ENCODE peak calls at places on chromosomes 13 and 19, in ten cellular contexts. P, D, B, A, K, L, X, C, I and T are unnamed samples. For H3K4me1, the result is how much of the 10 kb centered on the place peaks cover.

GRCh38 chr13:58048670-58049069 is 417.1 kb downstream of the PCDH17 start:
- DNase-seq in B (no peak), X (no peak), C (no peak), K (no peak), L (no peak), A (no peak), I (no peak), D (no peak), P (no peak), T (no peak)

GRCh38 chr13:110907951-110908898 is 6.6 kb downstream of the ANKRD10 start:
- DNase-seq in L (no peak), X (peak), K (no peak), D (no peak), A (no peak), I (no peak), B (no peak), P (no peak), C (no peak), T (no peak)

GRCh38 chr13:106566682-106567420 is 1.1 kb downstream of the ARGLU1 start:
- DNase-seq in P (peak), C (peak), A (peak), L (no peak), B (peak), D (peak), I (peak), K (no peak), X (peak), T (peak)

GRCh38 chr19:11418518-11419506 is at the start of gene RGL3:
- DNase-seq in L (no peak), K (no peak), X (peak), P (peak), C (peak), I (peak), A (no peak), D (peak), B (no peak), T (no peak)

GRCh38 chr19:2717638-2718541 is 3.3 kb downstream of the DIRAS1 start:
- DNase-seq in L (no peak), K (no peak), B (no peak), C (no peak), P (no peak), X (no peak), I (no peak), A (no peak), D (no peak), T (no peak)

GRCh38 chr19:12695997-12696365 is 450 bp downstream of the FBXW9 start:
- DNase-seq in D (no peak), L (no peak), I (no peak), A (no peak), X (no peak), P (no peak), K (no peak), C (no peak), B (no peak), T (no peak)

GRCh38 chr19:54209748-54210494 is 9.3 kb downstream of the RPS9 start:
- DNase-seq in I (peak), X (peak), L (peak), P (no peak), B (no peak), A (peak), K (peak), D (peak), C (peak), T (peak)

GRCh38 chr19:5703819-5704818 is 14.0 kb downstream of the RPL36 start:
- DNase-seq in L (no peak), K (no peak), C (no peak), X (no peak), A (no peak), D (no peak), P (no peak), B (no peak), I (no peak), T (no peak)

GRCh38 chr19:34555447-34555846 is 73.9 kb downstream of the WTIP start:
- DNase-seq in D (no peak), P (peak), A (no peak), I (no peak), K (no peak), B (no peak), X (no peak), L (no peak), C (no peak), T (no peak)

GRCh38 chr19:13833330-13834265 is 38.4 kb downstream of the ZSWIM4 start:
- DNase-seq in L (peak), C (peak), K (peak), A (peak), P (peak), I (peak), X (peak), D (peak), B (peak), T (peak)

GRCh38 chr19:28508666-28509065 is 704.3 kb downstream of the UQCRFS1 start:
- DNase-seq in C (no peak), P (no peak), X (no peak), A (no peak), I (no peak), K (no peak), D (no peak), L (no peak), B (no peak), T (no peak)
- H3K4me3 ChIP-seq in C (no peak), P (no peak), X (no peak), A (no peak), I (no peak), K (no peak), D (no peak), L (no peak), B (no peak), T (no peak)

GRCh38 chr13:34555988-34556387 is 386.1 kb upstream of the NBEA start:
- DNase-seq in A (no peak), C (no peak), D (no peak), I (no peak), B (no peak), K (no peak), L (no peak), P (peak), X (no peak), T (no peak)
- H3K4me1 ChIP-seq in A (under half), C (under half), D (under half), I (under half), B (under half), K (under half), L (under half), P (under half), X (under half), T (under half)

GRCh38 chr13:81990652-81991051 is 1649.7 kb upstream of the SPRY2 start:
- DNase-seq in P (peak), I (no peak), C (no peak), B (no peak), A (no peak), D (no peak), L (no peak), X (no peak), K (no peak), T (no peak)

GRCh38 chr13:81986308-81986707 is 1645.4 kb upstream of the SPRY2 start:
- DNase-seq in X (no peak), I (no peak), B (no peak), C (no peak), A (no peak), L (no peak), K (no peak), D (no peak), P (no peak), T (no peak)

GRCh38 chr13:81988542-81988941 is 1647.6 kb upstream of the SPRY2 start:
- DNase-seq in D (no peak), A (no peak), X (no peak), C (no peak), B (no peak), K (no peak), I (no peak), P (no peak), L (no peak), T (no peak)

GRCh38 chr13:81987159-81987558 is 1646.2 kb upstream of the SPRY2 start:
- DNase-seq in X (no peak), D (no peak), B (no peak), L (no peak), K (no peak), P (peak), A (no peak), C (no peak), I (no peak), T (no peak)

GRCh38 chr13:81987677-81988357 is 1646.9 kb upstream of the SPRY2 start:
- DNase-seq in A (no peak), K (no peak), P (no peak), C (no peak), B (no peak), X (no peak), D (no peak), I (no peak), L (no peak), T (no peak)
- TF ChIP-seq CTCF in A (no peak), K (no peak), P (no peak), C (no peak), B (no peak), X (no peak), D (no peak), I (no peak), L (no peak), T (no peak)

GRCh38 chr19:56504581-56504980 is 3.1 kb upstream of the ZNF471 start:
- DNase-seq in C (no peak), D (no peak), I (no peak), B (no peak), X (no peak), L (no peak), A (no peak), P (no peak), K (no peak), T (no peak)

GRCh38 chr19:56508282-56508778 is 675 bp downstream of the ZNF471 start:
- DNase-seq in I (no peak), X (no peak), K (no peak), P (no peak), C (no peak), A (no peak), B (no peak), D (no peak), L (no peak), T (no peak)

DNA sequence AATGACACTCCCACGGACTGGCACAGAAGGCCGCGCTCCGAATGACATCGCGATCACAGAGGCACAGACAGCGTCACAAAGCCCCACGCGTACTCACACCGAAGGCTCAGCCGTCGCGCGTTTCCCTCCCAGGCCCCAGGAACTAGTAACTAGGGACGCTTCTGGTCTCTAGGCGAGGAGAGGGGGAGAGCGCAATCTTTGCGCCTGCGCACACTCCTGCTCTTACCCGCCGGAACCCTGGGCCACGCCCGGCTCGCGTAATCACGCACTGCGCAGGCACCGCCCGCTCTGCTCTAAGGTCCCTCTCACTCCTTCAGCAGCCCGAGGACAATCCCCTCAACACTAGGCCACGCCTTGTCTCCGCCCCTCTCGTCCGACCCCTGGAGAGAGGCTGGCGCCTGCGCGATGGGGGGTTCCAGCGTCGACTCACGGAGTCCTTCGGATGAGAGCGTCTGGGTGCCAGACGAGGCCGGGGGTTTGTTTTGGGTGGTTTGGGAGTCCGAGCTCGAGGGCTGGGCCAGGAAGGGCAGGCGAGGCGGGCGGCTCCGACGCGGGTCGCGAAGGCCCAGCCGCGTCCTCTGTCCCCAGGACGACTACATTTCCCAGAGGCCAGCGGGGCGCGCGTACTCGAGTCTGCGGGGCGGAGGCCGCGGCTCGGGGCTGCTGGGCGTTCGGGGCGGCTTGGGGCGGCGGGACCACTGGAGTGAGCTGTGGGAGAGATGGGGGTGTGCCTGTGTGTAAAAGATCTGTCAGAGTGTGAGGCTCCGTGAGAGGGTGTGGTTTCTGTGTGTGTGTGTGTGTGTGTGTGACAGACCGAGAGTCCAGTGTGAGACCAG is at the start of gene ZNF471:
- DNase-seq in C (peak), B (peak), P (peak), K (peak), X (peak), A (peak), L (peak), I (peak), D (peak), T (peak)
- H3K4me3 ChIP-seq in C (peak), B (peak), P (peak), K (peak), X (peak), A (peak), L (peak), I (peak), D (peak), T (peak)

DNA sequence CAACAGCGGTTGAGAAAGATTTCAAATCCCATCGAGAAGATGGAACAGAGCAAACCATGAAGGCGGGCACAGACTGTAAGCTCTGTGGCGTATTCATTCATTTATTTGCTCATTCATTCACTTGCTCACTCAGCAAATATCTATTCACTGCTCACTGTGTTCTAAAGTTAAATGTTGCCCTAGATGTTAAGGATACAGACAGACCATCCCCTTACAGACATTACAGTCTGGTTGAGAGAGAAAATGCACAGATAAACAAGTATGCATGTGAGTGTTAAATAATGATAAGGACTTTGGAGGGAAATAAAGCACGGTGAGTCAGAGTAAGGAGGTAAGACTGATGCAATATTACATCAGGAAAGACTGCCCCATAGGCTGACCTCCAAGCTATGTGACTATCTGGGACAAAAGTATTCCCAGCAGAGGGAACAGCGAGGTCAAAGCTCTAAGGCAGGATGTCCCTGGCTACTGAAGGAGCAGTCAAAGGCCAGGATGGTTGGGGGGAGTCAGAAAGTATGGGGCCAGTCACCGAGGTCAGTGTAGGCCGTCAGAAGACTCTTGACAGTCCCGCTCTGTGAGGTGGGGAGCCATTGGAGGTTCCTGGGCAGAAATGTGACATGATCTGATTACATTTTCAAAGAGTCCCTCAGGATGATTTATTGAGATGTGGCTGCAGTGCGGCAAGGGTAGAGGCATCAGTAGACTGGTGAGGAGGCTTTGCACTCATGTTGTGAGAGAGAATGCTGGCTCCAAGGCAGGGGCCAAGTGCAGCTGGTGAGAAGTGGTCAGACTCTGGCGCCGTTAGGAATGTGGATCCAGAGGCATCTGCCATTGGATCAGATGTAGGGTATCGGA is 37.9 kb downstream of the MBNL2 start:
- DNase-seq in D (no peak), B (no peak), X (no peak), C (no peak), P (no peak), K (no peak), A (no peak), L (no peak), I (no peak), T (no peak)
- H3K4me1 ChIP-seq in D (half or more), B (under half), X (half or more), C (half or more), P (under half), K (under half), A (under half), L (half or more), I (half or more), T (under half)

GRCh38 chr13:36244073-36244472 is 29.7 kb upstream of the SOHLH2 start:
- DNase-seq in D (no peak), B (no peak), X (no peak), I (no peak), P (no peak), L (no peak), K (no peak), C (no peak), A (no peak), T (no peak)
- TF ChIP-seq CTCF in D (no peak), B (no peak), X (no peak), I (no peak), P (no peak), L (no peak), K (no peak), C (no peak), A (no peak), T (no peak)

GRCh38 chr19:48717059-48717395 is 2.5 kb downstream of the MAMSTR start:
- DNase-seq in K (no peak), A (no peak), X (no peak), L (no peak), C (no peak), P (no peak), I (no peak), D (no peak), B (no peak), T (no peak)
- H3K4me3 ChIP-seq in K (no peak), A (peak), X (no peak), L (peak), C (no peak), P (no peak), I (peak), D (peak), B (no peak), T (no peak)

GRCh38 chr19:46791944-46792343 is 3.5 kb upstream of the SLC1A5 start:
- DNase-seq in I (no peak), A (no peak), B (peak), C (no peak), X (no peak), K (no peak), P (no peak), L (no peak), D (no peak), T (no peak)
- H3K4me1 ChIP-seq in I (under half), A (under half), B (under half), C (under half), X (under half), K (under half), P (under half), L (under half), D (under half), T (under half)

DNA sequence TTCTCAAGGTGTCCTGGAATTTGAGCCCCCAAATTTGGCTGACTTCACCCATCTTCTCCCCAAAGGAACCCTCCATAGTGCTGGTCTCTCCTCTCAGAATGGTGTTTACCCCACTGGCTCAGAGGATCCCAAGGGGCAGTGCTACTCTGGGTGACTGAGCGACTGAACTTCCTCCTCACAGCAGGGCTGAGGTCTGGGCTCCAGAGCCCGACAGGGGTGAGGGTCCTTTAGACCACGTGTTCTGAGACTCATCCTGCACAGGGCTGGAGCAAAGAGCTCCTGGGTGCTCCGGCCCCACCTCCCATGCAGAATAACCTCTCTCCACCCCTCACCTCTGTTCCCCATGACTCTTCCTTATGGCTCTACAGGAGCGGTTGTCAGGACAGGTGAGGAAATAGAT is 23.2 kb upstream of the CD33 start:
- DNase-seq in B (no peak), L (no peak), A (no peak), I (no peak), X (no peak), C (no peak), P (no peak), D (no peak), K (no peak), T (no peak)
- TF ChIP-seq CTCF in B (no peak), L (no peak), A (no peak), I (no peak), X (no peak), C (no peak), P (no peak), D (no peak), K (no peak), T (no peak)

GRCh38 chr19:30225615-30226463 is 146.3 kb upstream of the ZNF536 start:
- DNase-seq in P (peak), B (no peak), X (no peak), K (no peak), L (no peak), A (no peak), C (no peak), D (no peak), I (no peak), T (no peak)
- H3K4me3 ChIP-seq in P (peak), B (no peak), X (peak), K (peak), L (peak), A (peak), C (peak), D (peak), I (peak), T (peak)